ENCODE peak calls at places on chromosomes 12 and 14, in four cellular contexts. F is GM12878, Y is H1, U is HepG2. H is an unnamed sample.

GRCh38 chr12:18320036-18320617 is 58.8 kb downstream of the PIK3C2G start:
- DNase-seq in F (no peak), Y (peak; percentile 3), U (peak; percentile 74), H (peak; percentile 22)

GRCh38 chr14:89500303-89500702 is 83.3 kb upstream of the FOXN3 start:
- DNase-seq in F (no peak), Y (no peak), U (peak; percentile 10), H (no peak)

GRCh38 chr14:65281991-65282908 is 130.3 kb upstream of the FUT8 start:
- DNase-seq in F (no peak), Y (peak; percentile 80), U (no peak), H (no peak)

GRCh38 chr12:2783936-2784600 is 10.7 kb upstream of the FKBP4 start:
- DNase-seq in F (no peak), Y (no peak), U (peak; percentile 23), H (peak; percentile 83)

GRCh38 chr14:34693228-34693939 is 21.0 kb downstream of the CFL2 start:
- DNase-seq in F (no peak), Y (peak; percentile 70), U (peak; percentile 45), H (no peak)

GRCh38 chr12:44053550-44054243 is 217.8 kb downstream of the TMEM117 start:
- DNase-seq in F (no peak), Y (no peak), U (no peak), H (no peak)

GRCh38 chr12:106999444-106999843 is 12.5 kb upstream of the MTERF2 start:
- DNase-seq in F (no peak), Y (no peak), U (no peak), H (no peak)

GRCh38 chr12:121921106-121921505 is 2.7 kb downstream of the CFAP251 start:
- DNase-seq in F (no peak), Y (no peak), U (no peak), H (no peak)

GRCh38 chr14:102096569-102097188 is 9.8 kb upstream of the HSP90AA1 start:
- DNase-seq in F (no peak), Y (no peak), U (peak; percentile 63), H (peak; percentile 80)

GRCh38 chr14:102215071-102215470 is 75.4 kb downstream of the WDR20 start:
- DNase-seq in F (no peak), Y (no peak), U (no peak), H (no peak)

DNA sequence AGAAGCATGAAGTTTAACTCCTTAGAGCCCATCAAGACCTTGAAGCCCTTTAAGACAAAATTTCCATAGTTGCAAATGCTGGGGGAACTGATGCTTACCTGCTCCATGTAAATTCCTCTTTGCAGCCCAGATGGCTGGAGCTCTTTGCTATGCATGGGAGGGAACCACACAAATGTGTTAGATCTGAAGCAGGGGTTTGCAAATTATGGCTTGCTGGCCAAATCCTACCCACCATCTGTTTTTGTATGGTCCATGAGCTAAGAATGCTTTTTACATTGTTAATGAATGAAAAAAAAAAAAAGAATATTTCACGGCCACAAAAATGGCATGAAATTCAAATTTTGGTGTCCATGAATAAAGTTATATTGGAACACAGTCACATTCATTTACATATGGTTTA is 74.6 kb downstream of the GCH1 start:
- DNase-seq in F (no peak), Y (no peak), U (no peak), H (no peak)
- TF ChIP-seq TCF12 in F (no peak), Y (no peak), U (no peak), H (no peak)

GRCh38 chr12:43038991-43039390 is 449.4 kb upstream of the PRICKLE1 start:
- DNase-seq in F (no peak), Y (no peak), U (no peak), H (no peak)
- TF ChIP-seq RAD21 in F (no peak), Y (no peak), U (no peak), H (no peak)

DNA sequence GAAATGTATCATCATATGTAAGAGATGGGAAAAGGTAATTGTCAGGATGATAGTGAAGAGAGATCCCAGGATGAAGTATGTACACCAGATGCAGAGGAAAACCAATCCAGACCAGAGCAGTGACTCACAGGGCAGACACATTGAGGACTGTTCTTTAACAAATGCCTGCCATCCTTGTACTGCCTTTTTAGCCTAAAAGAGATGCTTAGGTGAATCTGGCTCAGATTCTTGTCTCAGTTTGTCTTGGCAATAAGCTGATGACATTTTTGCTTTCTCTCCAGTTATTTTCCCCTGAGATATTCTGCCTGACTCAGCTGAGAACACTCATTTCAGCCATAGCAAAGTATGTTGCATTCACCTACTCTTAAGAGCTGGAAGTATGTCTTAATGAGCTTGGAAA is 405.3 kb upstream of the USP15 start:
- DNase-seq in F (no peak), Y (no peak), U (no peak), H (no peak)
- TF ChIP-seq TCF12 in F (no peak), Y (no peak), U (no peak), H (no peak)

GRCh38 chr12:6462234-6462995 is 8.1 kb downstream of the VAMP1 start:
- DNase-seq in F (no peak), Y (no peak), U (no peak), H (no peak)
- TF ChIP-seq RAD21 in F (no peak), Y (no peak), U (no peak), H (no peak)

GRCh38 chr12:124307556-124307825 is 12.6 kb downstream of the RFLNA start:
- DNase-seq in F (no peak), Y (no peak), U (no peak), H (no peak)
- TF ChIP-seq TCF12 in F (no peak), Y (no peak), U (no peak), H (no peak)

GRCh38 chr12:41983394-41983793 is 161.3 kb downstream of the GXYLT1 start:
- DNase-seq in F (no peak), Y (no peak), U (no peak), H (no peak)
- TF ChIP-seq RAD21 in F (no peak), Y (no peak), U (no peak), H (no peak)

GRCh38 chr14:81311816-81312215 is 88.3 kb downstream of the STON2 start:
- DNase-seq in F (no peak), Y (no peak), U (no peak), H (no peak)
- TF ChIP-seq TCF12 in F (no peak), Y (no peak), U (no peak), H (no peak)

GRCh38 chr12:131850856-131851559 is 22.8 kb downstream of the MMP17 start:
- DNase-seq in F (no peak), Y (no peak), U (no peak), H (no peak)
- TF ChIP-seq RAD21 in F (no peak), Y (no peak), U (peak; percentile 95), H (no peak)

H was measured in SK-N-SH.